ENCODE peak calls at places on chromosomes 11 and 22, in five cellular contexts. W, X, I, C and Q are unnamed samples.

GRCh38 chr22:36125994-36126531 is 34.5 kb downstream of the APOL3 start:
- DNase-seq in W (no peak), X (no peak), I (no peak), C (no peak), Q (no peak)

GRCh38 chr11:11979487-11980117 is 28.8 kb downstream of the DKK3 start:
- DNase-seq in W (no peak), X (no peak), I (no peak), C (no peak), Q (no peak)

GRCh38 chr11:128862913-128863660 is 4.0 kb downstream of the KCNJ1 start:
- DNase-seq in W (no peak), X (no peak), I (no peak), C (no peak), Q (no peak)

GRCh38 chr11:64713031-64713780 is 9.8 kb downstream of the NRXN2 start:
- DNase-seq in W (peak; percentile 46), X (no peak), I (no peak), C (no peak), Q (no peak)

GRCh38 chr11:8501838-8502237 is 92.2 kb downstream of the STK33 start:
- DNase-seq in W (no peak), X (no peak), I (no peak), C (no peak), Q (no peak)

GRCh38 chr11:30984827-30985226 is 384.7 kb downstream of the DCDC1 start:
- DNase-seq in W (no peak), X (no peak), I (no peak), C (no peak), Q (no peak)

GRCh38 chr11:15146271-15147003 is 31.7 kb downstream of the INSC start:
- DNase-seq in W (no peak), X (no peak), I (no peak), C (no peak), Q (no peak)

GRCh38 chr11:7571640-7572000 is 57.8 kb downstream of the PPFIBP2 start:
- DNase-seq in W (peak; percentile 74), X (peak; percentile 80), I (peak; percentile 43), C (peak; percentile 76), Q (no peak)

GRCh38 chr11:123841189-123841588 is 35.0 kb upstream of the OR6M1 start:
- DNase-seq in W (no peak), X (no peak), I (no peak), C (no peak), Q (no peak)

GRCh38 chr22:42229455-42230149 is 40.9 kb downstream of the TCF20 start:
- DNase-seq in W (no peak), X (no peak), I (no peak), C (no peak), Q (no peak)

GRCh38 chr11:109554951-109555350 is 133.0 kb downstream of the C11orf87 start:
- DNase-seq in W (no peak), X (no peak), I (no peak), C (no peak), Q (no peak)

GRCh38 chr11:10518891-10519290 is 22.1 kb downstream of the RNF141 start:
- DNase-seq in W (no peak), X (no peak), I (no peak), C (no peak), Q (no peak)

GRCh38 chr11:126060651-126061220 is 1.9 kb downstream of the CDON start:
- DNase-seq in W (no peak), X (no peak), I (no peak), C (peak; percentile 45), Q (no peak)

GRCh38 chr11:60899021-60899936 is 7.1 kb downstream of the PRPF19 start:
- DNase-seq in W (peak; percentile 71), X (peak; percentile 40), I (no peak), C (peak; percentile 56), Q (no peak)
- TF ChIP-seq SUZ12 in W (no peak), X (no peak), I (no peak), C (no peak), Q (no peak)

GRCh38 chr11:46106530-46107407 is 14.5 kb downstream of the PHF21A start:
- DNase-seq in W (peak; percentile 34), X (no peak), I (no peak), C (no peak), Q (no peak)

GRCh38 chr11:46105134-46105628 is 16.1 kb downstream of the PHF21A start:
- DNase-seq in W (no peak), X (no peak), I (no peak), C (no peak), Q (no peak)

GRCh38 chr11:46107780-46108179 is 13.5 kb downstream of the PHF21A start:
- DNase-seq in W (no peak), X (no peak), I (no peak), C (no peak), Q (no peak)

GRCh38 chr11:46107408-46107718 is 13.9 kb downstream of the PHF21A start:
- DNase-seq in W (no peak), X (no peak), I (no peak), C (no peak), Q (no peak)

DNA sequence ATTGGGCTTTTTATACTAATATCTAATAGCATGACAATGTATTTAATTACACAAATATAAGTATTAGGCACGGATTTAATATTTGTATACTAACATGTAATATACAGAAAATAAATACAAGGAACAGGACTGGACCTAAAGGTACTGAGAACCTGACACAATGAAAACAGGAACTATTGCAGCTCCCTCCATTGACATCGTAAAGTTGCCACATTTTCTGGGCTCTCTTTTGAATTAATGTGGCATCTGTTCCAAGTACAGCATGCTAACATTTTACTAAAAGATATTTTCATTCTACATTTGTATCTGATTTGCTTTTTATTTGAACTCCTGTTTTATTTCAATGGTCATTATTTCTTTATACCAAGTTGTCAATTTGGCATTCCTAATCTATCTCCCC is 15.4 kb downstream of the PHF21A start:
- DNase-seq in W (no peak), X (no peak), I (no peak), C (no peak), Q (no peak)
- TF ChIP-seq SUZ12 in W (no peak), X (no peak), I (no peak), C (no peak), Q (no peak)

GRCh38 chr22:25900390-25900789 is 158.4 kb downstream of the MYO18B start:
- DNase-seq in W (no peak), X (no peak), I (no peak), C (no peak), Q (no peak)

GRCh38 chr22:25898707-25899365 is 156.8 kb downstream of the MYO18B start:
- DNase-seq in W (peak; percentile 41), X (peak; percentile 20), I (peak; percentile 17), C (peak; percentile 9), Q (no peak)

GRCh38 chr22:25900880-25901279 is 158.9 kb downstream of the MYO18B start:
- DNase-seq in W (no peak), X (no peak), I (no peak), C (no peak), Q (no peak)

GRCh38 chr22:25902402-25902801 is 160.4 kb downstream of the MYO18B start:
- DNase-seq in W (no peak), X (no peak), I (no peak), C (no peak), Q (no peak)

GRCh38 chr22:25899566-25899965 is 157.6 kb downstream of the MYO18B start:
- DNase-seq in W (no peak), X (no peak), I (no peak), C (no peak), Q (no peak)
- TF ChIP-seq SUZ12 in W (no peak), X (no peak), I (no peak), C (no peak), Q (no peak)

GRCh38 chr11:16743478-16743877 is 5.0 kb downstream of the C11orf58 start:
- DNase-seq in W (no peak), X (no peak), I (no peak), C (no peak), Q (no peak)

GRCh38 chr11:16738949-16739262 is 459 bp downstream of the C11orf58 start:
- DNase-seq in W (no peak), X (no peak), I (no peak), C (no peak), Q (no peak)

GRCh38 chr11:16744128-16744725 is 5.8 kb downstream of the C11orf58 start:
- DNase-seq in W (no peak), X (no peak), I (no peak), C (no peak), Q (no peak)

GRCh38 chr11:16739326-16739875 is 954 bp downstream of the C11orf58 start:
- DNase-seq in W (peak; percentile 12), X (no peak), I (no peak), C (no peak), Q (no peak)

DNA sequence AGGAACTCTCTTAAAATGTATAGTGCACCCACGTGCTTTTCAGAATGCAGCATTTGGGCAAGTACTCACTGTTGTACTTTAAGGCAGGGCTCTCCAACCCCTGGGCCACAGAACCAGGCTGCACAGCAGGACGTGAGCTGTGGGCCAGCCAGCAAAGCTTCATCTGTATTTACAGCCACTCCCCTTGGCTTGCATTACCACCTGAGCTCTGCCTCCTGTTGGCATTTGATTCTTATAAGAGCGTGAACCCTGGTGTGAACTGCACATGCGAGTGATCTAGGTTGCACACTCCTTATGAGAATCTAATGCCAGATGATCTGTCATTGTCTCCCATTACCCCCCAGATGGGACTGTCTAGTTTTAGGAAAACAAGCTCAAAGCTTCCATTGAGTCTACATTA is 3.0 kb downstream of the C11orf58 start:
- DNase-seq in W (no peak), X (no peak), I (no peak), C (no peak), Q (no peak)
- TF ChIP-seq SUZ12 in W (no peak), X (no peak), I (no peak), C (no peak), Q (no peak)

GRCh38 chr22:49404576-49405199 is 423.0 kb downstream of the BRD1 start:
- DNase-seq in W (no peak), X (no peak), I (no peak), C (no peak), Q (no peak)
- TF ChIP-seq SUZ12 in W (no peak), X (no peak), I (no peak), C (no peak), Q (no peak)

GRCh38 chr22:46328797-46329196 is 6.7 kb upstream of the TRMU start:
- DNase-seq in W (no peak), X (no peak), I (no peak), C (no peak), Q (no peak)
- TF ChIP-seq SUZ12 in W (no peak), X (no peak), I (no peak), C (no peak), Q (no peak)

DNA sequence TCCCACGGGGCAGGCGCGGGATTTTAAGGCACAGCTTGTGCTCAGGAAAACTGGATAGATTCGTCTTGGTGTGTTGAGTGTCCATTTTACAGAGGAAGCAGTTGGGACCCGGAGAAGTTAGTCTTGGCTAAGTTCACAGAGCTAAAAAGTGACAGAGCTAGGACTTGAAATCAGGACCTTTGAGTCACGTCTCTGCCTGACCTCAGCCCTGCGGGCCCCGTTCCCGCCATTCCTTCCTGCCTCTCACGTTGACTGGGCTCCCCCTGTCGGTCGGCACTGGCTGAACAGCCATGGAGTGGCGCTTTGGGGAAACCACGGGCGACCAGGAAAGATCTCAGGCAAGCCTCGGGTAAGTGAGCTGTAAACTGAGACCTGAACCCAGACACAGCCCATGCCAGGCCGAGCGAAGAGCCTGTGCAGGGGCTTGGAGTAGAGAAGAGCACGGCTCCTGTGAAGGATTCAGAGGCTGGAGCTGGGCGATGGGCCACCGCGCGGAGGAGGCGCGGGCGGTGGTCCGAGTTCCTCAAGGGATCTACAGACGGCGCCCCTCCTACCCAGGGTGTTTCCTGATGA is 54.1 kb downstream of the WNT11 start:
- DNase-seq in W (peak; percentile 90), X (peak; percentile 74), I (peak; percentile 65), C (peak; percentile 70), Q (peak; percentile 60)
- TF ChIP-seq SUZ12 in W (no peak), X (no peak), I (no peak), C (no peak), Q (no peak)